ENCODE peak calls at places on chromosomes 6 and 20, in ten cellular contexts. A is RWPE1; T is activated CD8-positive, alpha-beta memory T cell treated with anti-CD3 and anti-CD28 coated beads for 48 hours; U is H1; N is NCI-H187; R is tibial artery; E is stimulated activated CD8-positive, alpha-beta memory T cell treated with anti-CD3 and anti-CD28 coated beads, Interleukin-4, amount 100 ng/mL, for 1 hour; L is nucleus accumbens; W is NCI-H1436; H is NCI-H1694. M is an unnamed sample.

GRCh38 chr6:159594106-159594749 is 98.8 kb downstream of the SOD2 start:
- DNase-seq in A (no peak), T (no peak), U (no peak), N (no peak), R (no peak), E (no peak), L (no peak), W (no peak), H (no peak), M (no peak)

GRCh38 chr6:122322824-122323223 is 76.6 kb upstream of the HSF2 start:
- DNase-seq in A (no peak), T (no peak), U (no peak), N (no peak), R (no peak), E (no peak), L (no peak), W (peak), H (no peak), M (no peak)

GRCh38 chr20:9515761-9516657 is 1.6 kb downstream of the LAMP5 start:
- DNase-seq in A (no peak), T (no peak), U (no peak), N (no peak), R (no peak), E (no peak), L (no peak), W (no peak), H (no peak), M (no peak)

GRCh38 chr6:36727491-36728021 is 29.9 kb downstream of the RAB44 start:
- DNase-seq in A (no peak), T (no peak), U (no peak), N (peak), R (no peak), E (no peak), L (no peak), W (peak), H (peak), M (no peak)

GRCh38 chr20:25600632-25601031 is 15.3 kb upstream of the NINL start:
- DNase-seq in A (no peak), T (no peak), U (no peak), N (no peak), R (no peak), E (no peak), L (no peak), W (no peak), H (no peak), M (no peak)

GRCh38 chr6:55963301-55963700 is 87.9 kb upstream of the BMP5 start:
- DNase-seq in A (no peak), T (no peak), U (no peak), N (no peak), R (no peak), E (no peak), L (no peak), W (no peak), H (no peak), M (no peak)

GRCh38 chr6:108944707-108945685 is 96.8 kb downstream of the ARMC2 start:
- DNase-seq in A (no peak), T (no peak), U (no peak), N (no peak), R (peak), E (no peak), L (no peak), W (no peak), H (peak), M (no peak)

GRCh38 chr6:10621227-10621626 is 73.2 kb downstream of the C6orf52 start:
- DNase-seq in A (no peak), T (no peak), U (no peak), N (peak), R (no peak), E (no peak), L (no peak), W (no peak), H (no peak), M (no peak)